ENCODE peak calls at places on chromosome 2, in ten cellular contexts. P is neural progenitor cell, M is substantia nigra, K is RWPE2, D is PC-9, E is hepatocyte, J is T1000, X is right lobe of liver, U is tibial artery, N is AG08396. W is an unnamed sample.

GRCh38 chr2:166112193-166112605 is 15.6 kb downstream of the SCN1A start:
- DNase-seq in N (no peak), P (no peak), M (no peak), U (no peak), X (no peak), E (no peak), J (no peak), K (no peak), D (no peak), W (no peak)

GRCh38 chr2:231227309-231228162 is 29.1 kb downstream of the ARMC9 start:
- DNase-seq in J (peak; percentile 43), X (peak; percentile 71), U (peak; percentile 73), E (peak; percentile 88), M (peak; percentile 69), P (peak; percentile 84), N (peak; percentile 84), D (peak; percentile 65), K (no peak), W (peak; percentile 28)

GRCh38 chr2:166321076-166321475 is 54.7 kb downstream of the SCN9A start:
- DNase-seq in U (no peak), P (no peak), E (no peak), J (no peak), M (no peak), D (no peak), K (no peak), X (no peak), N (no peak), W (no peak)

GRCh38 chr2:239187464-239188253 is 213.2 kb downstream of the HDAC4 start:
- DNase-seq in K (peak; percentile 23), D (no peak), N (no peak), U (peak; percentile 13), P (no peak), J (no peak), X (peak; percentile 39), M (no peak), E (no peak), W (no peak)

GRCh38 chr2:172783091-172783898 is 47.6 kb downstream of the RAPGEF4 start:
- DNase-seq in U (no peak), K (peak; percentile 79), P (peak; percentile 13), D (peak; percentile 100), M (no peak), J (peak; percentile 86), E (peak; percentile 30), X (no peak), N (peak; percentile 74), W (no peak)

GRCh38 chr2:207469380-207469779 is 60.4 kb upstream of the CREB1 start:
- DNase-seq in J (no peak), N (no peak), D (no peak), U (no peak), E (no peak), M (no peak), X (no peak), P (no peak), K (no peak), W (no peak)

GRCh38 chr2:138536302-138536701 is 34.7 kb downstream of the SPOPL start:
- DNase-seq in K (no peak), J (no peak), U (no peak), N (no peak), E (no peak), D (no peak), X (no peak), M (no peak), P (peak; percentile 27), W (no peak)

GRCh38 chr2:117977696-117978095 is 36.2 kb downstream of the CCDC93 start:
- DNase-seq in E (no peak), K (no peak), D (no peak), N (no peak), U (no peak), P (no peak), M (no peak), J (no peak), X (no peak), W (no peak)

GRCh38 chr2:166614027-166614426 is 120.0 kb upstream of the SCN7A start:
- DNase-seq in D (no peak), M (no peak), U (no peak), K (no peak), X (no peak), N (no peak), P (peak; percentile 42), E (no peak), J (no peak), W (no peak)

GRCh38 chr2:203905661-203906060 is 30.9 kb upstream of the ICOS start:
- DNase-seq in E (no peak), M (no peak), U (no peak), N (no peak), K (no peak), D (no peak), X (no peak), P (no peak), J (no peak), W (no peak)

GRCh38 chr2:60741588-60741987 is 14.5 kb upstream of the PAPOLG start:
- DNase-seq in D (no peak), M (no peak), N (no peak), X (no peak), J (no peak), K (no peak), P (no peak), U (no peak), E (no peak), W (no peak)

GRCh38 chr2:24421668-24422067 is 61.3 kb upstream of the ITSN2 start:
- DNase-seq in K (no peak), M (peak; percentile 41), J (no peak), E (peak; percentile 73), X (no peak), D (no peak), P (peak; percentile 75), U (peak; percentile 69), N (peak; percentile 22), W (peak; percentile 51)

GRCh38 chr2:177404243-177404642 is 11.7 kb downstream of the AGPS start:
- DNase-seq in M (no peak), J (no peak), K (no peak), D (no peak), N (no peak), X (no peak), E (no peak), P (no peak), U (no peak), W (no peak)

GRCh38 chr2:107681946-107682345 is 144.7 kb upstream of the RGPD4 start:
- DNase-seq in N (no peak), D (no peak), U (no peak), E (no peak), P (peak; percentile 16), K (no peak), X (no peak), M (no peak), J (no peak), W (no peak)

GRCh38 chr2:30349691-30350090 is 97.4 kb upstream of the LCLAT1 start:
- DNase-seq in P (no peak), U (no peak), K (no peak), X (no peak), M (no peak), D (no peak), E (peak; percentile 27), J (no peak), N (no peak), W (no peak)

GRCh38 chr2:129006135-129006885 is 687.6 kb upstream of the HS6ST1 start:
- DNase-seq in X (no peak), U (no peak), E (no peak), N (no peak), J (no peak), M (no peak), P (no peak), D (no peak), K (no peak), W (no peak)

GRCh38 chr2:165469417-165469816 is at the start of gene CSRNP3:
- DNase-seq in E (peak; percentile 91), K (peak; percentile 64), U (peak; percentile 22), X (peak; percentile 67), M (peak; percentile 74), J (peak; percentile 48), P (peak; percentile 89), D (no peak), N (peak; percentile 41), W (no peak)

GRCh38 chr2:23386422-23387220 is 1.6 kb downstream of the KLHL29 start:
- DNase-seq in D (no peak), J (no peak), X (no peak), K (no peak), M (no peak), U (peak; percentile 39), E (peak; percentile 43), P (peak; percentile 67), N (peak; percentile 58), W (peak; percentile 4)

GRCh38 chr2:217849154-217849553 is 153.6 kb downstream of the TNS1 start:
- DNase-seq in P (no peak), K (no peak), E (no peak), U (no peak), D (no peak), X (no peak), J (no peak), N (no peak), M (no peak), W (no peak)

GRCh38 chr2:221808488-221808887 is 236.4 kb upstream of the EPHA4 start:
- DNase-seq in D (no peak), M (no peak), N (no peak), X (no peak), P (no peak), J (no peak), U (no peak), K (no peak), E (no peak), W (no peak)

GRCh38 chr2:67389286-67389685 is 7.8 kb upstream of the ETAA1 start:
- DNase-seq in N (peak; percentile 32), E (no peak), M (no peak), X (no peak), P (no peak), D (peak; percentile 46), K (no peak), J (no peak), U (no peak), W (no peak)

GRCh38 chr2:36697424-36698066 is 1.0 kb downstream of the VIT start:
- DNase-seq in D (no peak), E (no peak), J (no peak), N (no peak), X (no peak), U (no peak), P (no peak), M (no peak), K (no peak), W (no peak)

GRCh38 chr2:113181491-113182051 is 7.8 kb downstream of the PSD4 start:
- DNase-seq in P (no peak), N (no peak), E (no peak), J (no peak), K (no peak), X (no peak), U (no peak), D (no peak), M (no peak), W (no peak)

W was measured in activated naive CD4-positive, alpha-beta T cell treated with Interleukin-2 at 50 U/mL for 16 hours.